ENCODE peak calls at places on chromosome 12, in seven cellular contexts. F, H, L, E, X, K and A are unnamed samples.

GRCh38 chr12:51323966-51324895 is at the start of gene BIN2:
- DNase-seq in F (no peak), H (peak), L (no peak), E (no peak), X (no peak), K (peak), A (no peak)

GRCh38 chr12:81209001-81209400 is 131.1 kb downstream of the ACSS3 start:
- DNase-seq in F (no peak), H (no peak), L (peak), E (peak), X (peak), K (no peak), A (no peak)

GRCh38 chr12:99386907-99387306 is 260.6 kb upstream of the GARIN6 start:
- DNase-seq in F (no peak), H (no peak), L (peak), E (peak), X (peak), K (peak), A (peak)

GRCh38 chr12:7162691-7163114 is 26.8 kb upstream of the PEX5 start:
- DNase-seq in F (no peak), H (no peak), L (peak), E (no peak), X (no peak), K (no peak), A (peak)

GRCh38 chr12:103391103-103391502 is 104.7 kb downstream of the C12orf42 start:
- DNase-seq in F (no peak), H (no peak), L (no peak), E (no peak), X (no peak), K (no peak), A (no peak)

GRCh38 chr12:68617160-68617926 is 6.6 kb downstream of the RAP1B start:
- DNase-seq in F (no peak), H (no peak), L (peak), E (peak), X (peak), K (no peak), A (no peak)

GRCh38 chr12:6778212-6778570 is 5.9 kb downstream of the LAG3 start:
- DNase-seq in F (no peak), H (no peak), L (peak), E (no peak), X (no peak), K (no peak), A (peak)

GRCh38 chr12:120979862-120980696 is 1.7 kb downstream of the HNF1A start:
- DNase-seq in F (no peak), H (no peak), L (no peak), E (no peak), X (no peak), K (no peak), A (no peak)

GRCh38 chr12:124548854-124549378 is 18.5 kb downstream of the NCOR2 start:
- DNase-seq in F (peak), H (peak), L (peak), E (peak), X (peak), K (no peak), A (peak)

GRCh38 chr12:130714091-130714590 is 2.0 kb downstream of the RIMBP2 start:
- DNase-seq in F (no peak), H (no peak), L (peak), E (no peak), X (no peak), K (no peak), A (peak)

GRCh38 chr12:120719496-120720233 is 6.0 kb upstream of the ACADS start:
- DNase-seq in F (no peak), H (no peak), L (no peak), E (no peak), X (no peak), K (no peak), A (no peak)

GRCh38 chr12:42469355-42470006 is 120.1 kb downstream of the PRICKLE1 start:
- DNase-seq in F (no peak), H (no peak), L (no peak), E (no peak), X (no peak), K (peak), A (no peak)

GRCh38 chr12:42473561-42473960 is 116.0 kb downstream of the PRICKLE1 start:
- DNase-seq in F (no peak), H (no peak), L (no peak), E (no peak), X (no peak), K (no peak), A (no peak)

GRCh38 chr12:42468341-42468821 is 121.2 kb downstream of the PRICKLE1 start:
- DNase-seq in F (no peak), H (no peak), L (peak), E (no peak), X (no peak), K (peak), A (peak)

GRCh38 chr12:42473130-42473529 is 116.4 kb downstream of the PRICKLE1 start:
- DNase-seq in F (no peak), H (no peak), L (peak), E (peak), X (peak), K (no peak), A (no peak)

DNA sequence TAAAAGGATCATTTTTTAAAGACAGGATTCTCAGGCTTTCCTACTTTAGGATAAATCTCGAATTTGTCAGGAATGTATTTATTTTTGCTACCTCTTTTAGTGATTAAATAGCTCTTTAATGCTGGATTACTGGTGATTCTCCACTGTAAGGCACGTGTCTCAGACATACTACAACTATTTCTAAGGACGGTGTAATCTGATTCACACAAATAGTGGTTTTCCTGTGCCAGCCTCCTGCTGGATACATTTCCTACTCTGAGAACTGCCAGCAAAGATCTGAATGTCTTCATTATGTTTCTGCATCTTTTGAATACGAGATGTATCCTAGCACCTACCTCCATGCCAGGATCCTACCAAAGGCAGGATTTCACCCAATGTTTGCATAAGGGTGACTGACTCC is 120.7 kb downstream of the PRICKLE1 start:
- DNase-seq in F (no peak), H (no peak), L (peak), E (no peak), X (no peak), K (peak), A (peak)
- H3K4me3 ChIP-seq in F (peak), H (no peak), L (no peak), E (no peak), X (no peak), K (peak), A (no peak)

DNA sequence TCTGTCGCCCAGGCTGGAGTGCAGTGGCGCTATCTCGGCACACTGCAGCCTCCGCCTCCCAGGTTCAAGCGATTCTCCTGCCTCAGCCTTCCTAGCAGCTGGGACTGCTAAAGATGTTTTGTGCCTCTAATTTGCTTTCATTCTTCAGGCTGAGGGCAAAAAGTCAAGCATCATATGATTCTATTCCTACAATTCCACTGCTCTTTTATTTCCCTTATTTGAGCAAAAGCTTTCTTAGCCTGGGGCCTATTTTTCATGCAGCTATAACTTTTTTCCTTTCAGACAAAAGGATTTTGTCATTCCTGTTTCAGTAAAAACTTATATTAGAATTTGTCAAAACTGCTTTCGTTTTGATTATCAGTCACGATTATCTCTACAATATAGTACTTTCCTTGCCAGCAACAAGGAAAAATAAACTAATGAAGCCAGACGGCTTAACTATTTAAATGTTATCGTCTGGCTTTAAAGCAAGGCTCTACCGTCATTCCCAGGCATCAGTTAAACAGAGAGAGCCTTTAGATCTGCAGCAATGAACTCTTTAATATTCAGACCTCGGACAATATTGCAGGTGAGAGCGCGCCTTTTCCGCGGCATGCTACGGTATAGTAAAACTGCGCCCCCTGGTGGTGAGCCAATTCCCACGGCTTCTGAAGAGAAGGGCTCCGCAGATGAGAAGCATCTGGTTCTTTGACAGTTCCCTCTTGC is 1.4 kb upstream of the SLC2A13 start:
- DNase-seq in F (peak), H (peak), L (peak), E (peak), X (peak), K (peak), A (peak)
- H3K4me3 ChIP-seq in F (peak), H (peak), L (peak), E (peak), X (peak), K (peak), A (peak)

GRCh38 chr12:110579889-110580253 is 3.2 kb downstream of the PPTC7 start:
- DNase-seq in F (no peak), H (no peak), L (no peak), E (no peak), X (no peak), K (no peak), A (no peak)

GRCh38 chr12:110579239-110579888 is 3.8 kb downstream of the PPTC7 start:
- DNase-seq in F (no peak), H (no peak), L (no peak), E (no peak), X (no peak), K (no peak), A (no peak)

GRCh38 chr12:110577717-110578521 is 5.2 kb downstream of the PPTC7 start:
- DNase-seq in F (no peak), H (no peak), L (peak), E (peak), X (peak), K (no peak), A (peak)

GRCh38 chr12:110576504-110576903 is 6.6 kb downstream of the PPTC7 start:
- DNase-seq in F (no peak), H (no peak), L (no peak), E (no peak), X (no peak), K (no peak), A (no peak)

DNA sequence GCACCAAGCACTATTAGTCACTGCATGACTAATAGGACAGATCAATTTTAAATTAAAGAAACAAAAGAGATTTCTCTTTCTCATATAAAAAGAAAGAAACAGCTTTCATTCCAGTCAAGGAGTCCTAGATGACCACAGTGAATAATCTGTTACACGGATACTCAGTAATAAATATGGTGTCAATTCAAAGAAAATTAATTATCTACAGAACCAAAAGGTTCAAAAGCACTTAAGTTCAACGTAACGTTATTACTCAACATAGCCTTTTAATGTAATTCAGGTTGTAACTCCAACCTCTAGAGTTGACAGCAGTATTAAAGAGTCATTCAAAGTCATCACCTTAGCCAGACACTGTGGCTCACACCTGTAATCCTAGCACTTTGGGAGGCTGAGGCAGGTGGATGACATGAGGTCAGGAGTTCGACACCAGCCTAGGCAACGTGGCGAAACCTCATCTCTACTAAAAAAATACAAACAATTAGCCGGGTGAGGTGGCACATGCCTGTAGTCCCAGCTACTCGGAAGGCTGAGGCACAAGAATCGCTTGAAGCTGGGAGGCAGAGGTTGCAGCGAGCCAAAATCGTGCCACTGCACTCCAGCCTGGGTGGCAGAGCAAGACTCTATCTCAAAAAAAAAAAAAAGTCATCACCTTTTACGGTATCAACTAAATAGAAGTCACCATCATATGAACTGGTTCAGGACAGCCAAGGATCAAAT is 4.4 kb downstream of the PPTC7 start:
- DNase-seq in F (no peak), H (no peak), L (no peak), E (no peak), X (no peak), K (no peak), A (no peak)
- H3K4me3 ChIP-seq in F (no peak), H (no peak), L (no peak), E (no peak), X (no peak), K (peak), A (no peak)

GRCh38 chr12:109597795-109598427 is 24.3 kb downstream of the MVK start:
- DNase-seq in F (peak), H (peak), L (peak), E (peak), X (peak), K (peak), A (peak)
- H3K4me3 ChIP-seq in F (peak), H (no peak), L (peak), E (no peak), X (no peak), K (no peak), A (no peak)

GRCh38 chr12:116381744-116382455 is 104.4 kb upstream of the MED13L start:
- DNase-seq in F (no peak), H (no peak), L (peak), E (peak), X (peak), K (no peak), A (peak)

GRCh38 chr12:116384175-116384574 is 106.7 kb upstream of the MED13L start:
- DNase-seq in F (no peak), H (no peak), L (no peak), E (no peak), X (no peak), K (no peak), A (no peak)

GRCh38 chr12:116384629-116385485 is 107.4 kb upstream of the MED13L start:
- DNase-seq in F (no peak), H (peak), L (peak), E (peak), X (no peak), K (peak), A (no peak)

GRCh38 chr12:116381240-116381743 is 103.8 kb upstream of the MED13L start:
- DNase-seq in F (no peak), H (no peak), L (no peak), E (no peak), X (no peak), K (no peak), A (no peak)

DNA sequence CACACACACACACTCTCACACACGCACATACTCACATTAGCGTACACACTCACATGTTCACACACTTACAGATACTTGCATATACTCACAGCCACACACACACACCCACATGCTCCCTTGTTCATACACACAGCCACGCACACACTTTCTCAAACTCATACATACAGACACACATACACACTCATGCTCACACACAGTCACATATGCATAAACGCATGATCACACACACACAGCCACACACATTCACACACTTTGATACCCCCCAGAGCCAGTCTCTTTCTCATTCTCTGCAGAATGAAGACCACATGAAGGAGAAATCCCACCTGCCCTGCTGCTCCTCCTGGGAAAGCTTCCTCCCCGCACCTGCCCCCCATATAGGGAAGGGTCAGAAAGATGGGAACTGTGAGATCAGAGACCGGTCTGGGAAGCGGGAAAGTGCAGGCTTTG is 105.0 kb upstream of the MED13L start:
- DNase-seq in F (no peak), H (no peak), L (peak), E (peak), X (no peak), K (no peak), A (no peak)
- H3K4me3 ChIP-seq in F (no peak), H (no peak), L (no peak), E (peak), X (peak), K (no peak), A (no peak)

DNA sequence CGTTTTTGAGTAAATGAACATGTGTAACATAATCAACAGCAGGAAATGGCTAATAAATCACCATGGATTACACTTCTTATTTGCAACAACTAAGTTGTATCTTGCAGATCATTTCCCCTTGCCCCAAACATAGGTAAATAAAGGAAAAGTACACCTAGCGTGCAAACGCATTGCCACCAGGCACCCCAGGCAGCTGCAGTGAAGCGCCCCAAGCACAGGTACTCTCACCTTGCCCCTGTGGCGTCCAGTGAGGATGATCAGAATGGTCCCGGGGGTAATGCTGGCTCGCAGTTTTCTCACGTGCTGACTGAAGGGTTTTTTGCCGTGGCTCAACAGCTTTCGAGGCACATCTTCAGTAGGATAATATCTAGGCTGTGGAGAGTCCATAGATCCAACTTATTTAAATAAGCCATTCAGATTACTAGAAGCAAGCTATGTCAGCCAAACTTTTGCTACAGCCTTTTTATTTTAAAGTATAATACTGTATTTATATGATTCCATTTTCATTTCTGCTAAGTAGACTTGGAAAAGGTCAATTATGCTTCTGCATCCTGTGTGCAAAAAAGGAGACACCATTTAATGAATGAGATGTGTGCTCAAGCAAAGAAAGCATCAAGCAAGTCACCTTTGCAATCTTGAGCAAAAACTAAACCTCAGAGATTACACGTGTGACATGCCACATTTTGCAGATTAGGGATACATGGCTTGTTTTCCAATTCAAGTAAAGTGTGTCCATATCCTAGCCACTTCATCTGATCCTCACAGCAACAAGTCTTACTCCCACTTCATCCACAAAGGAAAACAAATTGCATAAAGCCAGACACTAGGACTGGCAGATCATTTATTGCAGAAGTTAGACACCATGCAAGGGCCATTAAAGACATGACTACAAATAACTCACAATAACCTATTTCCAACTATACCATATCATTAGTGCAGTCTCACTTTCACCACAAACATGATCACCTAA is 2.6 kb downstream of the RPL6 start:
- DNase-seq in F (no peak), H (no peak), L (no peak), E (no peak), X (no peak), K (no peak), A (no peak)
- H3K4me3 ChIP-seq in F (peak), H (no peak), L (peak), E (peak), X (no peak), K (peak), A (peak)

DNA sequence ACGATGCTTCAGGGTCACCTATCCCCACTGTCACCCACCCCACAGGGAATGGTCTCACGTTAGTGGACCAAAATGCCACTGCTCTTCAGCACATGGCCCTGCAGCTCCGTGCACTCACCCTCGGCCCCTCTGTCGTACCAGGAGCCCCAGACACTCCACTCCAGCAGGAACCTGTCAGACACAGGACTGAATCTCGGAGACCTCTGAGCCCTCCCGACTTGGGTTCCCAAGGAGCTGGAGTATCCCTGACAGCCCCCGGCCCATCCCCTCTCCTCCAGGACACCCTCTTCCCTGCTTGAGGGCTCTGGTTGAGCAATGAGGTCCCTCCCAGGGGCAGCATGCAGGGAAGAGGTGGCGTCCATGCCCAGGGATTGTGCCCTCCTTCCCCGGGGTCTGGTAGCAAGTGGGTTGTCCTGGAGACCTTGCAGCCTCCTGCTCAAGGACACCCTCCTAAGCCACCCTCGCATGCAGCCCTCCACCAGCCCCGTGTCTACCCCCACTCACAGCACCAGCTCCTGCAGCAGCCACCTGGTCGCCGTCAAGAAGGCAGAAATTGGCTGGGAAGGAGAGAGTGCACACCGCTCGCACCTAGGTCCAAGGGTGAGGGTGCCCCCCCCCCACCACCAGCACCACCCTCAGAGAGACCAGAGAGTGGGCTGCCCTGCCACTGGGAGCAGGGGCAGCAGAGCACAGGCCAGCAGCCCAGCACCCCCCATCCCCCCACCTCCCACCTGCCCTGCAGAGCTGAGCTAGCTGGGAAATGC is 20.3 kb upstream of the LRTM2 start:
- DNase-seq in F (peak), H (no peak), L (no peak), E (no peak), X (no peak), K (no peak), A (no peak)
- H3K4me3 ChIP-seq in F (no peak), H (no peak), L (no peak), E (no peak), X (no peak), K (no peak), A (no peak)

DNA sequence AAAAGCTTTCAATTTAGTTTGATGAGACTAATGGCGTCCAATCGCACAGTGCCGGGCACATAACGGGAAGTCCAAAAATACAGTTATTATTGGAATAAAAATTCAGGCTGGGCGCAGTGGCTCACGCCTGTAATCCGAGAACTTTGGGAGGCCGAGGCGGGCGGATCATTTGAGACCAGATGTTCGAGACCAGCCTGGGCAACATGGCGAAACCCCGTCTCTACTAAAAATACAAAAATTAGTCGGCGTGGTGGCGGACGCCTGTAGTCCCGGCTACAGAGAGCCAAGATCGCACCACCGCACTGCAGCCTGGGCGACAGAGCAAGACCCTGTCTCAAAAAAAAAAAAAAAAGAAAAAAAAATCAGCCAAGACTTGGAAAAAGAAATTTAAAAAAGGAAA is 1.2 kb upstream of the FKBP4 start:
- DNase-seq in F (no peak), H (no peak), L (no peak), E (no peak), X (no peak), K (no peak), A (no peak)
- H3K4me3 ChIP-seq in F (peak), H (no peak), L (no peak), E (no peak), X (no peak), K (no peak), A (no peak)